ENCODE peak calls at places on chromosomes 5 and 9, in four cellular contexts. U is foreskin fibroblast, I is uterus, W is fibroblast of the aortic adventitia. O is an unnamed sample.

GRCh38 chr5:157335534-157336422 is 69.9 kb downstream of the CYFIP2 start:
- DNase-seq in U (peak), I (no peak), W (no peak), O (peak)

GRCh38 chr9:76297721-76298239 is 96.4 kb downstream of the RFK start:
- DNase-seq in U (peak), I (peak), W (peak), O (peak)

GRCh38 chr9:129027685-129028191 is 393 bp downstream of the SH3GLB2 start:
- DNase-seq in U (no peak), I (no peak), W (no peak), O (no peak)

GRCh38 chr9:27412963-27413362 is 111.1 kb upstream of the IFNK start:
- DNase-seq in U (no peak), I (no peak), W (no peak), O (no peak)

GRCh38 chr5:59522201-59522831 is 371.2 kb downstream of the PDE4D start:
- DNase-seq in U (no peak), I (no peak), W (no peak), O (no peak)

GRCh38 chr5:168172718-168173045 is 118.8 kb upstream of the WWC1 start:
- DNase-seq in U (no peak), I (no peak), W (no peak), O (no peak)

GRCh38 chr9:129023036-129023907 is 4.9 kb downstream of the SH3GLB2 start:
- DNase-seq in U (peak), I (peak), W (peak), O (peak)

GRCh38 chr5:5560016-5560415 is 137.5 kb downstream of the ICE1 start:
- DNase-seq in U (no peak), I (no peak), W (no peak), O (no peak)

GRCh38 chr9:107043886-107044285 is 180.9 kb downstream of the ZNF462 start:
- DNase-seq in U (no peak), I (no peak), W (peak), O (peak)

GRCh38 chr9:137025120-137025966 is 2.7 kb downstream of the ABCA2 start:
- DNase-seq in U (no peak), I (no peak), W (no peak), O (no peak)

GRCh38 chr5:103829585-103829984 is 267.0 kb upstream of the NUDT12 start:
- DNase-seq in U (no peak), I (no peak), W (no peak), O (peak)

GRCh38 chr5:132010645-132011560 is 555 bp downstream of the ACSL6 start:
- DNase-seq in U (no peak), I (no peak), W (no peak), O (no peak)

GRCh38 chr5:114097570-114097969 is 264.3 kb upstream of the KCNN2 start:
- DNase-seq in U (no peak), I (no peak), W (no peak), O (peak)

GRCh38 chr9:124038239-124038638 is 26.7 kb downstream of the LHX2 start:
- DNase-seq in U (no peak), I (no peak), W (no peak), O (no peak)

GRCh38 chr5:135465391-135466122 is 13.4 kb upstream of the TIFAB start:
- DNase-seq in U (no peak), I (no peak), W (no peak), O (no peak)

GRCh38 chr5:56270058-56270457 is 36.9 kb upstream of the ANKRD55 start:
- DNase-seq in U (no peak), I (no peak), W (no peak), O (no peak)

GRCh38 chr9:134630393-134630790 is 11.2 kb upstream of the COL5A1 start:
- DNase-seq in U (no peak), I (peak), W (no peak), O (no peak)

GRCh38 chr5:157607371-157608161 is 32.0 kb upstream of the ADAM19 start:
- DNase-seq in U (peak), I (no peak), W (peak), O (peak)

GRCh38 chr9:19310246-19310645 is 69.8 kb downstream of the RPS6 start:
- DNase-seq in U (no peak), I (no peak), W (no peak), O (no peak)

GRCh38 chr9:113456235-113456634 is 7.3 kb upstream of the RGS3 start:
- DNase-seq in U (peak), I (no peak), W (peak), O (peak)

DNA sequence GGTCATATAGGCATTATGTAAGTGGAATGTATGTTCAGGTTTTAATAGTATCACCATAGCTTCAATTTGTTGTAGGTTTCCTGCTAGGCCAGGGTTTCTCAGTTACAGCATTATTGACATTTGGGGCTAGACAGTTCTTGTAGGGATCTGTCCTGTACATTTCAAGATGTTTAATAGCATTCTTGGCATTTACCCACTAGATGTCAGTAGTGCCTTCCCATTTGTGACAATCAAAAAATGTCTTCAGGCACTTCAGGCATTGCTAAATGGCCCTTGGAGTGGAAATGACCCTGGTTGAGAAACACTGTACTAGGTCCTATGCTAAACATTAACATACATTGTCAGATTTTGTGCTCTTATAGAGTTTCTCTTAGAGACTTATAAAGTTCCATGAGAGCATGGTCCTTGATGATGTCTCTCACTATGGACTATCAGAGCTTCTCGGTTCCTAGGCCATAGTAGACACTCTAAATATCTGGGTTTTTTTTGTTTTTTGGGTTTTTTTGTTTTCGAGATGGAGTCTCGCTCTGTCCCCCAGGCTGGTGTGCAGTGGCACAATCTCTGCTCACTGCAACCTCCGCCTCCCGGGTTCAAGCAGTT is 1.4 kb downstream of the KIF20A start:
- DNase-seq in U (peak), I (no peak), W (peak), O (peak)
- TF ChIP-seq CTCF in U (peak), I (no peak), W (peak), O (peak)

GRCh38 chr5:141513627-141514329 is 24.9 kb downstream of the PCDHGC5 start:
- DNase-seq in U (peak), I (peak), W (peak), O (peak)
- H3K4me3 ChIP-seq in U (peak), I (peak), W (peak), O (peak)

DNA sequence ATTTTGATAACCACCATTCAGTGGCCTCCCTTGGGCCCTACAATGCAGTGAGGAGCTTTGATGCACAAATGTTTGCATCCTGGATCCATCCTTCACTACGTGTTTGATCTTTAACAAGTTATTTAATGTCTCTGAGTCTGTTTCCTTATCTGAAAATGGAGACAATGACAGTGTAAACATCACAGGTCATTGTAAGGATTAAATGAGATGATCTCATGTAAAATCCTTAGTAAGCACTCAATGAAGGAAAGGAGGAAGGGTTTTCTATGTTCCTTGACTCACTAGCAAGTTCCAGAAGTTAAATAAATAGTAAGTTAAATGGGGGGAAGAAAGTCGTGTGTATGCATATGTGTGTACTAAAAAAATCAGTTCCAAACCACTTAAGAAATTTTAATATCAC is 9.8 kb upstream of the SLC36A3 start:
- DNase-seq in U (no peak), I (no peak), W (no peak), O (no peak)
- TF ChIP-seq CTCF in U (no peak), I (no peak), W (no peak), O (no peak)

GRCh38 chr5:143432658-143433239 is 29.3 kb upstream of the NR3C1 start:
- DNase-seq in U (no peak), I (no peak), W (no peak), O (no peak)

GRCh38 chr5:143431789-143432188 is 28.3 kb upstream of the NR3C1 start:
- DNase-seq in U (no peak), I (no peak), W (no peak), O (no peak)

GRCh38 chr5:143435207-143435657 is 31.7 kb upstream of the NR3C1 start:
- DNase-seq in U (no peak), I (no peak), W (peak), O (peak)

GRCh38 chr5:143434261-143435206 is 31.0 kb upstream of the NR3C1 start:
- DNase-seq in U (no peak), I (no peak), W (peak), O (no peak)

GRCh38 chr5:143433680-143434079 is 30.2 kb upstream of the NR3C1 start:
- DNase-seq in U (no peak), I (no peak), W (no peak), O (no peak)
- H3K4me3 ChIP-seq in U (no peak), I (no peak), W (no peak), O (no peak)

GRCh38 chr5:43304520-43304919 is 8.7 kb downstream of the HMGCS1 start:
- DNase-seq in U (no peak), I (no peak), W (peak), O (peak)
- TF ChIP-seq CTCF in U (no peak), I (no peak), W (no peak), O (no peak)

GRCh38 chr5:173883347-173883924 is 4.7 kb upstream of the CPEB4 start:
- DNase-seq in U (no peak), I (no peak), W (no peak), O (no peak)

GRCh38 chr5:173885481-173886010 is 2.6 kb upstream of the CPEB4 start:
- DNase-seq in U (no peak), I (no peak), W (no peak), O (no peak)

GRCh38 chr5:173885054-173885443 is 3.1 kb upstream of the CPEB4 start:
- DNase-seq in U (no peak), I (no peak), W (no peak), O (no peak)

GRCh38 chr5:173886157-173886556 is 2.0 kb upstream of the CPEB4 start:
- DNase-seq in U (no peak), I (no peak), W (no peak), O (no peak)

DNA sequence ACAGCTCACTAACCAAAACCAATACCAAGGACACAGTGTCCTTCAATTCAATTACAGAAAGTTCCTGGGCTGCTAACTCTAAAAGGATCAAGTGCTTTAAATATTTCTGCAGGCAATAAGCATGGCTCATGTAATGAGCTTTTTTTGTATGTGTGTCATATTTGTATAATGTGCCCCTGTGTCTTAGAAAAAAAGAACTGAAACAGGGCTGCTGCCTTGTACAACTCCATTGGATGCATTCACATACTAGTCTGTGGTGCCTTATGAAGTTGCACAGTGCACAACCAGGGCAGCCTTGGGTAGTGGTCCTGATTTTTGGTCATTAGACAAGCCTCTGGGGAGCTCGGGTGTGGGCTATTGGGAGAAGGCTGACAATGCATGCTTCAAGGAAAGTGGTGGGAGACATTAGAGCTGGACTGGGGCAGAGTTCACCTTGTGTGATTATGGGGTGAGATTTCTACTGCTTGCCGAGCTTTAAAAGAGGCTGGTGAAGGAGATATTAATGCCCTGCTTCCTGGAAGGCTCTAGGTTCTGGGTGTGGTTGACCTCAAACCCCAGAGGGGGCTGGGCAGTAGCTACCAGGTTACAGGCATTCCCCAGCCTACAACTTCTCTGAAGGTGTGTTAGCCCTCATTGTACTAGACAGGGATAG is 3.6 kb upstream of the CPEB4 start:
- DNase-seq in U (no peak), I (no peak), W (no peak), O (no peak)
- H3K4me3 ChIP-seq in U (no peak), I (no peak), W (no peak), O (no peak)

GRCh38 chr9:104539275-104539674 is 2.6 kb upstream of the OR13C3 start:
- DNase-seq in U (no peak), I (no peak), W (no peak), O (no peak)

DNA sequence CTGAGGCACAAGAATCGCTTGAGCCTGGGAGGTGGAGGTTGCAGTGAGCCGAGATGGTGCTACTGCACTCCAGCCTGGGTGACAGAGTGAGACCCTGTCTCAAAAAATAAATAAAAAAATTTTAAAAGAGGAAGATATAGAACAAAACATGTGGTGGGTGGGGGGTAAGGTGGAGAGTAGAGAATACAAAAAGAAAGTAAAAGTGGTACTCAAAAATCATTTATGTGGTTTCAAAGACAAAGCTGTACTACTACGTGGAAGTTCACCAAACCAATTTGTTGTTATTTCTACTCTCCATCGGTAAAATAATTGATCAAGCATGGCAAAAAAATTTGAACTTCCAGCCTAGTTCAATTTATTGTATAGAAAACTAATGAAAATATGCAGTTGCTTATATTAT is 8.0 kb upstream of the OR13C3 start:
- DNase-seq in U (no peak), I (no peak), W (no peak), O (no peak)
- TF ChIP-seq CTCF in U (no peak), I (no peak), W (no peak), O (no peak)

DNA sequence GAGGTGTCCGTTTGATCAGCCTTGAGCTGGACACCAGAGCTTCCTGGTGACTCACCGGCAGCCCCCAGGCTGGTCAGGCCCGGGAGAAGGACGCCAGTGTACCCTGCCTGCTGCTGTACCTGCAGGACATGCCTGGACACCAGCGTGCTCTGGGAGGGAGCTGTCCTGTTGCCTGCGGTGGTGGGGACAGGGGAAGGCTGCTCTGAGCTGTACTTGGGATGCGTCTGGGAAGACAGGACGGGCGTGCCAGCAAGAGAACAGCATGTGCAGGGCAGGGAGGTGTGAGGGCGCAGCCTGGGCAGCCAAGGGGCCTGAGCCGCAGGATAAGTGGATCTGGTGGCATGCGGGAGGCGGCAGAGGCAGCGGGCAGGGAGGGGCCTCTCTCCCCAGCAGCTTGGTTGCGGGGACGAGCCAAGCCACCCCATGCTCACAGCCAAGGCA is 32.8 kb upstream of the TTLL11 start:
- DNase-seq in U (peak), I (no peak), W (peak), O (no peak)
- H3K4me3 ChIP-seq in U (peak), I (no peak), W (no peak), O (no peak)

DNA sequence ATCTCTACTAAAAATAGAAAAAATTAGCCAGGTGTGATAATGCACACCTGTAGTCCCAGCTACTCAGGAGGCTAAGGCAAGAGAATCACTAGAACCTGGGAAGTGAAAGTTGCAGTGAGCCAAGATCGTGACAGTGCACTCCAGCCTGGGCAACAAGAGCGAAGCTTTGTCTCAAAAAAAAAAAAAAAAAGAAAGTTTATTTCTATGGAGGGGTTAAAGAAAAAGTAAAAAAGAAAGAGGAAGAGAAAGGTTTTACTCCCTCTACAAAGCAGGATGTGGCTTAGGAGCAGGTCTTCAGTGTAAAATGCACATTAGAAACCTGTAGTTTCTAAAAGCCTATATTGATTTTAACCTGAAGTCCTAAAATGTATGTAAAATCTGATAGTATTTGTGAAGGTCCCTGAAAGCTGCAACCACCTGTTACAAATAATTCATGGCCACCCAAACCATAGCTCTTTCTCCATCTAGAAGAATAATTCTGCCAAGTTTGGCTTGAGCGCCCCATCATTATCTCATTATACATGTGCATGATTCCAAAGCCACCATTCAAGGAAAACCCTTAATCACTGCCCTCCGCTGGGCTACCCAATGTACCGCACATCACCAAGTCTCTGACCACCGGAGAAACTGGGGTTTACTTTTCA is 3.4 kb downstream of the FNBP1 start:
- DNase-seq in U (no peak), I (no peak), W (peak), O (peak)
- TF ChIP-seq CTCF in U (no peak), I (no peak), W (peak), O (peak)

O was measured in choroid plexus epithelial cell.